ENCODE peak calls at places on chromosomes 4 and X, in five cellular contexts. M is amniotic epithelial cell; F is lung; H is CD8-positive, alpha-beta memory T cell; Z is T-helper 9 cell. D is an unnamed sample.

GRCh38 chr4:17115546-17115945 is 217.1 kb upstream of the LDB2 start:
- DNase-seq in M (no peak), F (no peak), H (no peak), Z (no peak), D (no peak)

GRCh38 chr4:166014411-166014810 is 141.4 kb downstream of the TLL1 start:
- DNase-seq in M (peak), F (no peak), H (no peak), Z (no peak), D (no peak)

GRCh38 chr4:48017108-48017527 is 546 bp downstream of the NIPAL1 start:
- DNase-seq in M (peak), F (peak), H (peak), Z (peak), D (no peak)

GRCh38 chr4:138225477-138225876 is 16.7 kb downstream of the SLC7A11 start:
- DNase-seq in M (no peak), F (no peak), H (no peak), Z (no peak), D (no peak)

GRCh38 chrX:45322382-45322781 is 121.7 kb upstream of the DIPK2B start:
- DNase-seq in M (peak), F (peak), H (no peak), Z (no peak), D (no peak)

GRCh38 chr4:177400030-177400429 is 42.2 kb downstream of the AGA start:
- DNase-seq in M (peak), F (no peak), H (no peak), Z (no peak), D (no peak)

GRCh38 chr4:150402968-150403367 is 179.0 kb upstream of the MAB21L2 start:
- DNase-seq in M (peak), F (no peak), H (peak), Z (no peak), D (peak)

GRCh38 chr4:8070751-8071718 is 87.6 kb downstream of the ABLIM2 start:
- DNase-seq in M (no peak), F (no peak), H (no peak), Z (no peak), D (no peak)

GRCh38 chrX:71301195-71301924 is at the start of gene ITGB1BP2:
- DNase-seq in M (peak), F (no peak), H (no peak), Z (no peak), D (no peak)

GRCh38 chr4:53937918-53938317 is 126.5 kb downstream of the CHIC2 start:
- DNase-seq in M (peak), F (no peak), H (no peak), Z (no peak), D (no peak)

GRCh38 chr4:6346373-6347110 is 76.9 kb downstream of the WFS1 start:
- DNase-seq in M (no peak), F (no peak), H (no peak), Z (no peak), D (no peak)

GRCh38 chrX:46016296-46016695 is 528.9 kb downstream of the ZNF674 start:
- DNase-seq in M (no peak), F (no peak), H (no peak), Z (no peak), D (no peak)

D was measured in NCI-H1694.